ENCODE peak calls at places on chromosome 18, in eight cellular contexts. A, J, F, Z, N, X, O and B are unnamed samples. For H3K4me1, the result is how much of the 10 kb centered on the place peaks cover.

GRCh38 chr18:9546468-9546867 is 67.9 kb downstream of the PPP4R1 start:
- DNase-seq in A (no peak), J (no peak), F (no peak), Z (no peak), N (no peak), X (no peak), O (no peak), B (no peak)

GRCh38 chr18:46624127-46624526 is 32.9 kb downstream of the LOXHD1 start:
- DNase-seq in A (no peak), J (no peak), F (no peak), Z (no peak), N (no peak), X (no peak), O (no peak), B (no peak)

GRCh38 chr18:43526436-43527150 is 249.3 kb upstream of the SYT4 start:
- DNase-seq in A (no peak), J (no peak), F (no peak), Z (no peak), N (no peak), X (no peak), O (no peak), B (no peak)

GRCh38 chr18:21112543-21113105 is 1.0 kb upstream of the ROCK1 start:
- DNase-seq in A (no peak), J (no peak), F (no peak), Z (no peak), N (no peak), X (no peak), O (no peak), B (no peak)

GRCh38 chr18:11849845-11850747 is 1.1 kb upstream of the CHMP1B start:
- DNase-seq in A (peak), J (peak), F (peak), Z (peak), N (peak), X (peak), O (peak), B (peak)

GRCh38 chr18:69845588-69846506 is 101.8 kb downstream of the CD226 start:
- DNase-seq in A (no peak), J (no peak), F (peak), Z (no peak), N (no peak), X (no peak), O (no peak), B (no peak)

GRCh38 chr18:79526468-79527460 is 131.0 kb downstream of the NFATC1 start:
- DNase-seq in A (no peak), J (no peak), F (no peak), Z (no peak), N (no peak), X (no peak), O (no peak), B (no peak)

GRCh38 chr18:36620801-36621200 is 208.0 kb downstream of the TPGS2 start:
- DNase-seq in A (no peak), J (no peak), F (no peak), Z (no peak), N (no peak), X (no peak), O (no peak), B (no peak)

GRCh38 chr18:1273469-1273868 is 368.8 kb downstream of the ADCYAP1 start:
- DNase-seq in A (no peak), J (no peak), F (no peak), Z (no peak), N (no peak), X (no peak), O (no peak), B (no peak)

GRCh38 chr18:23191952-23192662 is 56.8 kb downstream of the CABLES1 start:
- DNase-seq in A (peak), J (no peak), F (peak), Z (no peak), N (peak), X (peak), O (no peak), B (no peak)

GRCh38 chr18:3192286-3192685 is 27.5 kb downstream of the MYOM1 start:
- DNase-seq in A (no peak), J (no peak), F (no peak), Z (no peak), N (no peak), X (no peak), O (no peak), B (no peak)

GRCh38 chr18:63681449-63682381 is 20.0 kb upstream of the SERPINB3 start:
- DNase-seq in A (no peak), J (no peak), F (peak), Z (no peak), N (no peak), X (no peak), O (peak), B (no peak)

GRCh38 chr18:62288669-62289016 is 36.5 kb upstream of the TNFRSF11A start:
- DNase-seq in A (no peak), J (no peak), F (no peak), Z (no peak), N (no peak), X (no peak), O (no peak), B (no peak)

GRCh38 chr18:37567994-37568359 is 2.4 kb upstream of the CELF4 start:
- DNase-seq in A (no peak), J (no peak), F (no peak), Z (no peak), N (no peak), X (no peak), O (no peak), B (no peak)

GRCh38 chr18:21031845-21032244 is 79.8 kb downstream of the ROCK1 start:
- DNase-seq in A (no peak), J (no peak), F (no peak), Z (no peak), N (no peak), X (no peak), O (no peak), B (no peak)

GRCh38 chr18:79737426-79737825 is 57.8 kb downstream of the CTDP1 start:
- DNase-seq in A (peak), J (peak), F (no peak), Z (no peak), N (no peak), X (no peak), O (no peak), B (no peak)

GRCh38 chr18:63979409-63979908 is 9.6 kb downstream of the SERPINB8 start:
- DNase-seq in A (no peak), J (no peak), F (peak), Z (no peak), N (no peak), X (peak), O (peak), B (peak)

GRCh38 chr18:12726774-12727550 is 24.1 kb downstream of the PSMG2 start:
- DNase-seq in A (no peak), J (no peak), F (peak), Z (no peak), N (no peak), X (peak), O (peak), B (peak)

GRCh38 chr18:26549486-26550435 is 1.4 kb upstream of the KCTD1 start:
- DNase-seq in A (peak), J (peak), F (peak), Z (no peak), N (peak), X (peak), O (peak), B (no peak)

GRCh38 chr18:76943542-76944339 is 121.4 kb downstream of the ZNF236 start:
- DNase-seq in A (no peak), J (peak), F (peak), Z (no peak), N (peak), X (no peak), O (peak), B (no peak)

GRCh38 chr18:36179562-36180334 is 7.5 kb upstream of the MOCOS start:
- DNase-seq in A (peak), J (no peak), F (peak), Z (no peak), N (peak), X (peak), O (peak), B (no peak)

GRCh38 chr18:77067315-77068061 is 65.1 kb downstream of the MBP start:
- DNase-seq in A (peak), J (peak), F (peak), Z (peak), N (peak), X (no peak), O (no peak), B (peak)

GRCh38 chr18:21270453-21270852 is 28.4 kb downstream of the GREB1L start:
- DNase-seq in A (no peak), J (no peak), F (peak), Z (no peak), N (no peak), X (no peak), O (no peak), B (no peak)

GRCh38 chr18:49645836-49646235 is 84.0 kb downstream of the LIPG start:
- DNase-seq in A (peak), J (no peak), F (no peak), Z (no peak), N (peak), X (no peak), O (no peak), B (no peak)

GRCh38 chr18:49648326-49648725 is 86.5 kb downstream of the LIPG start:
- DNase-seq in A (peak), J (no peak), F (no peak), Z (no peak), N (peak), X (no peak), O (no peak), B (no peak)

GRCh38 chr18:49648811-49649210 is 87.0 kb downstream of the LIPG start:
- DNase-seq in A (no peak), J (no peak), F (no peak), Z (no peak), N (no peak), X (no peak), O (no peak), B (no peak)

GRCh38 chr18:49646864-49647263 is 85.0 kb downstream of the LIPG start:
- DNase-seq in A (no peak), J (no peak), F (no peak), Z (no peak), N (no peak), X (no peak), O (no peak), B (no peak)

DNA sequence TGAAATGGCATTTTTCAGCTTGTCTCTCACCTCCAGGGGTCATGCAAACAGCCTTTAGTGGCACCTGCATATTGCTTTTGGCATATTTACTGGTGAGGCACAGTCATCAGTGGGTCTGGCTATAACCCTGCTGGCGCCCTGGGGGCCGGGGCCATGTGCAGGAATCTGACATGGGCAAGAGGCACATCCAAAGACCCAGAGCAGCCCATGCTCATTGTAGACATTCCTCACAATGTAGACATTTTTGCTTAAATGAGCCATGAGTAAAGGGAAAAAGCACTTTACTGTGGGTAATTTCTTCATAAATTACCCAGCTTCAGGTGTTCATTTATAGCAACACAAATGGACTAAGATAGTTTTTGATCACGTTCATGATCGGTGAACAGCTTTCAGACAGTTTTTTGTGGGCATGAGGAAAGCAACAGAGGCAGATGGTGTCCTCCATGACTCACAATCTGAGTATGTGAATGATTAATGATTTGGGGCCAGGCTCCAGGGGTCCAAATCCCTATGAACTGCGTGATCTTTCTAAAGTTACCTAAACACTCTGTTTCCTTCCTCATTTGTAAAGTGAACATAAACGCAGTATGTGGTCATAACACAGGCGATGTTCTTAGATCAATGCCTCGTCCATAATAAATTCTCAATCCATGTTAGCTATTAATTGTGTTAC is 85.8 kb downstream of the LIPG start:
- DNase-seq in A (no peak), J (no peak), F (no peak), Z (no peak), N (no peak), X (no peak), O (no peak), B (no peak)
- H3K27ac ChIP-seq in A (peak), J (no peak), F (peak), Z (no peak), N (peak), X (no peak), O (no peak), B (no peak)

GRCh38 chr18:31678425-31678824 is 6.0 kb downstream of the B4GALT6 start:
- DNase-seq in A (no peak), J (no peak), F (no peak), Z (no peak), N (no peak), X (peak), O (no peak), B (no peak)
- H3K4me1 ChIP-seq in A (under half), J (under half), F (under half), Z (under half), N (under half), X (half or more), O (under half), B (under half)

DNA sequence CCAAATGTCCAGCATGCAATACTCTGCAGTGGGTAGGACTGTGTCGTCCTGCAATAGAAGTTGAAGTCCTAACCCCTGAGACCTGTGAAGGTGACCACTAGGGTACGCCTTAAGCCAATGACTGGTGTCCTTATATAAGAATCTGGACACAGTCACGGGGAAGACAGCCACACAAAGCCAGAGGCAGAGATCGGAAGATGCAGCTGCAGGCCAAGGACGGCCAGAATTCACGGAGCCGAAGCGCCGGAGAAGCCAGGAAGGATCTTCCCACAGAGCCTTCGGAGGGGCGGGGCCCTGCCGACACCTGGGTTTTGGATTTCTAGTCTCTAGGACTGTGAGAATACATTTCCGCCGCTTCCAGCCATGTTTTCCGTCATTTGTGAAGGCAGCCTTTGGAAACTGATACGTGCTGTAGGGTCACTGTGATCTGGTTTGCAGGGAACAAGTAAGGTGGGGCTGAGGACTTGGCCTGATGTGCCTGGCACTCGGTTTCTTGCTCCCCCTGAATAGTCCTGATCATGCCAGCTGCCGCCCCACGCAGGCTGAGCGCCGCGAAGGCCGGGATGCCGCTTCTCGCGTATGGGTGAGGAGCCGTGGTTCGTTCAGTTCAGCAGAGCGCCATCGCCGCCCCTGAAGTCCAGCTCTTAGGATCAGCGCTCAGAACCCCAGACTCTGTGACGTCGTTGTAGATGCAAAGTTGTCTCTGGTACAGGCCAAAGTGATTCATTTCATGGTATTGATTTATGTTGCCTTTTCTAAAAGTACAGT is 38.7 kb downstream of the PTGR3 start:
- DNase-seq in A (peak), J (no peak), F (no peak), Z (no peak), N (no peak), X (no peak), O (no peak), B (no peak)
- TF ChIP-seq CTCF in A (peak), J (no peak), F (no peak), Z (no peak), N (no peak), X (no peak), O (no peak), B (no peak)

GRCh38 chr18:57727952-57728807 is 74.9 kb downstream of the ATP8B1 start:
- DNase-seq in A (no peak), J (no peak), F (no peak), Z (no peak), N (no peak), X (no peak), O (no peak), B (no peak)

GRCh38 chr18:57730146-57730545 is 73.0 kb downstream of the ATP8B1 start:
- DNase-seq in A (no peak), J (no peak), F (no peak), Z (no peak), N (no peak), X (no peak), O (no peak), B (no peak)

GRCh38 chr18:57733861-57734260 is 69.3 kb downstream of the ATP8B1 start:
- DNase-seq in A (no peak), J (no peak), F (no peak), Z (no peak), N (no peak), X (no peak), O (no peak), B (no peak)

GRCh38 chr18:57728941-57729511 is 74.1 kb downstream of the ATP8B1 start:
- DNase-seq in A (no peak), J (no peak), F (peak), Z (no peak), N (no peak), X (no peak), O (peak), B (no peak)
- H3K27ac ChIP-seq in A (no peak), J (no peak), F (peak), Z (peak), N (no peak), X (no peak), O (peak), B (no peak)

DNA sequence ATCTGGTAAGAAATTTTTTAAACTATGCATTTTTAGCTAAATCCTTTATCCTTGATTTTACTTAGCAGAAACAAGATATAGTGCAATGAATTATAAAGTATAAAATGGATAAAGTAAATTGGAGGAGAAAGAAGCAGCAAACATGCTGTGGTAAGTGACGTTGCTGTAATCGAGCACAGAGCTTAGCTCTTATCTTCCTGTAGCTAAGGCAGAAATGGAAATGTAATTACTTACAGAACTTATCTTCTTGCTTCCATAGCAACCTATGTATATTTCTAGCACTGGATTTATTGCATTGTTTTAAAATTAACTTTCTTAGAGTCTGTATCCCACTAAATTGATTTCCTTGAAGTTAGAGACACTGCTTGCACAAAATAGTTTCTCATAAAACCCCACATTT is 130.6 kb upstream of the MC4R start:
- DNase-seq in A (no peak), J (no peak), F (no peak), Z (no peak), N (no peak), X (no peak), O (no peak), B (no peak)
- H3K4me1 ChIP-seq in A (under half), J (under half), F (under half), Z (under half), N (under half), X (under half), O (under half), B (under half)

GRCh38 chr18:58618822-58619553 is 9.9 kb downstream of the ALPK2 start:
- DNase-seq in A (no peak), J (no peak), F (no peak), Z (no peak), N (no peak), X (no peak), O (no peak), B (no peak)
- TF ChIP-seq CTCF in A (no peak), J (no peak), F (peak), Z (no peak), N (no peak), X (no peak), O (no peak), B (no peak)

DNA sequence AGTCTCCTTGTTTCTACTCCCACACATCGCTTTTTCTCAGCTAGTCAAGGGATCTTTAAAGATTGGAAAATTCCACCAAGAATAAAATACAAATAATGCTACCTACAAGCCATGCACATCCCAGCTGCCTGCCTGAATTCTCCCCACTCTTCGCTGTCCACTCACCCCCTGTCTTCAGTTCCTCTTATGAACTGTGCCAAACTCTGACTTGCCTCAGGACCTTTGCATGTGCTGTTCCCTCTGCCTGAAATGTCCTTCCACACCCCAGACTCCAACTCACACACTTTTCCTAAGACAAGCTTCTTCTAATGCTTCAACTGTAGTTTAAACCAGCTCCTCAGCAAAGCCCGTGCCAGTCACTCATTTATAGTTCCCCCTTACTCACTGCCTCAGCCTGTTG is 260.0 kb downstream of the NAPG start:
- DNase-seq in A (no peak), J (no peak), F (no peak), Z (no peak), N (no peak), X (no peak), O (no peak), B (no peak)
- H3K27ac ChIP-seq in A (no peak), J (no peak), F (no peak), Z (no peak), N (no peak), X (no peak), O (no peak), B (no peak)

GRCh38 chr18:59916746-59917145 is 16.9 kb downstream of the PMAIP1 start:
- DNase-seq in A (no peak), J (no peak), F (no peak), Z (no peak), N (no peak), X (no peak), O (no peak), B (no peak)
- H3K4me1 ChIP-seq in A (under half), J (under half), F (under half), Z (under half), N (under half), X (under half), O (under half), B (under half)